ENCODE peak calls at places on chromosome X, in four cellular contexts. Y is WTC11, D is GM12878, V is K562. J is an unnamed sample.

GRCh38 chrX:1587161-1587560 is 4.2 kb upstream of the AKAP17A start:
- DNase-seq in Y (no peak), D (no peak), V (no peak), J (no peak)

GRCh38 chrX:40150503-40150902 is 52.7 kb upstream of the BCOR start:
- DNase-seq in Y (no peak), D (no peak), V (no peak), J (no peak)

GRCh38 chrX:22024577-22024976 is 7.5 kb upstream of the PHEX start:
- DNase-seq in Y (no peak), D (no peak), V (no peak), J (no peak)

GRCh38 chrX:120560405-120560841 is 339 bp downstream of the CUL4B start:
- DNase-seq in Y (peak; percentile 11), D (no peak), V (no peak), J (no peak)

GRCh38 chrX:119067023-119067739 is 5.6 kb upstream of the CT47C1 start:
- DNase-seq in Y (peak; percentile 50), D (no peak), V (peak; percentile 63), J (peak; percentile 44)

GRCh38 chrX:70196961-70197805 is 19.9 kb downstream of the DGAT2L6 start:
- DNase-seq in Y (peak; percentile 57), D (no peak), V (peak; percentile 70), J (peak; percentile 42)

GRCh38 chrX:148928803-148929202 is 428.4 kb downstream of the AFF2 start:
- DNase-seq in Y (no peak), D (no peak), V (no peak), J (no peak)

GRCh38 chrX:140050906-140051305 is 85.6 kb upstream of the CXorf66 start:
- DNase-seq in Y (no peak), D (no peak), V (no peak), J (no peak)

GRCh38 chrX:115324194-115324593 is 34.7 kb downstream of the LUZP4 start:
- DNase-seq in Y (no peak), D (no peak), V (no peak), J (no peak)

GRCh38 chrX:105260291-105261043 is 40.0 kb upstream of the TEX13A start:
- DNase-seq in Y (peak; percentile 10), D (no peak), V (no peak), J (peak; percentile 0)

GRCh38 chrX:103730746-103731508 is 20.2 kb downstream of the TMEM31 start:
- DNase-seq in Y (no peak), D (no peak), V (no peak), J (no peak)

GRCh38 chrX:2492536-2493218 is 8.1 kb downstream of the DHRSX start:
- DNase-seq in Y (peak; percentile 5), D (no peak), V (no peak), J (no peak)

GRCh38 chrX:127732709-127733108 is 319.5 kb downstream of the ACTRT1 start:
- DNase-seq in Y (no peak), D (no peak), V (no peak), J (no peak)

GRCh38 chrX:107571296-107571998 is 56.9 kb upstream of the PRPS1 start:
- DNase-seq in Y (no peak), D (no peak), V (no peak), J (no peak)

GRCh38 chrX:46330981-46331380 is 214.2 kb downstream of the ZNF674 start:
- DNase-seq in Y (no peak), D (no peak), V (no peak), J (no peak)

GRCh38 chrX:150587585-150588503 is 19.4 kb downstream of the MTM1 start:
- DNase-seq in Y (peak; percentile 30), D (no peak), V (peak; percentile 36), J (peak; percentile 33)

GRCh38 chrX:119015407-119016242 is 41.2 kb downstream of the LONRF3 start:
- DNase-seq in Y (no peak), D (peak; percentile 40), V (no peak), J (no peak)

GRCh38 chrX:906586-906985 is 276.0 kb downstream of the SHOX start:
- DNase-seq in Y (no peak), D (no peak), V (no peak), J (no peak)

GRCh38 chrX:7159132-7159861 is 11.3 kb upstream of the PUDP start:
- DNase-seq in Y (no peak), D (no peak), V (no peak), J (no peak)

GRCh38 chrX:11329016-11329415 is 35.8 kb downstream of the AMELX start:
- DNase-seq in Y (no peak), D (no peak), V (no peak), J (no peak)

GRCh38 chrX:21905209-21905735 is 35.2 kb upstream of the SMS start:
- DNase-seq in Y (no peak), D (no peak), V (no peak), J (no peak)

GRCh38 chrX:2237976-2238375 is 262.8 kb downstream of the DHRSX start:
- DNase-seq in Y (no peak), D (no peak), V (no peak), J (no peak)

GRCh38 chrX:70244881-70245280 is 10.4 kb downstream of the AWAT1 start:
- DNase-seq in Y (no peak), D (no peak), V (no peak), J (no peak)

GRCh38 chrX:153469811-153470410 is 465 bp downstream of the HAUS7 start:
- DNase-seq in Y (peak; percentile 29), D (no peak), V (peak; percentile 65), J (peak; percentile 55)

GRCh38 chrX:53036149-53036548 is 12.4 kb upstream of the GPR173 start:
- DNase-seq in Y (no peak), D (no peak), V (no peak), J (no peak)

GRCh38 chrX:48520976-48521352 is 644 bp upstream of the EBP start:
- DNase-seq in Y (no peak), D (no peak), V (peak; percentile 42), J (peak; percentile 37)

GRCh38 chrX:133670394-133670793 is 255.1 kb upstream of the GPC4 start:
- DNase-seq in Y (no peak), D (peak; percentile 1), V (peak; percentile 40), J (peak; percentile 48)

GRCh38 chrX:27735914-27736313 is 71.9 kb upstream of the MAGEB10 start:
- DNase-seq in Y (no peak), D (no peak), V (no peak), J (no peak)

GRCh38 chrX:153955451-153955732 is 10.9 kb upstream of the RENBP start:
- DNase-seq in Y (no peak), D (no peak), V (no peak), J (no peak)

GRCh38 chrX:74422576-74423288 is 1.4 kb downstream of the SLC16A2 start:
- DNase-seq in Y (peak; percentile 70), D (no peak), V (no peak), J (peak; percentile 76)

GRCh38 chrX:41308884-41309655 is 24.9 kb upstream of the DDX3X start:
- DNase-seq in Y (no peak), D (no peak), V (no peak), J (no peak)

GRCh38 chrX:21166302-21166982 is 207.8 kb upstream of the CNKSR2 start:
- DNase-seq in Y (no peak), D (no peak), V (no peak), J (no peak)

GRCh38 chrX:139720136-139720535 is 12.2 kb upstream of the MCF2 start:
- DNase-seq in Y (peak; percentile 11), D (no peak), V (no peak), J (no peak)

GRCh38 chrX:107741318-107741813 is 34.2 kb downstream of the TSC22D3 start:
- DNase-seq in Y (no peak), D (no peak), V (no peak), J (no peak)

GRCh38 chrX:152245231-152245630 is 106.9 kb upstream of the MAGEA10 start:
- DNase-seq in Y (no peak), D (no peak), V (no peak), J (no peak)

GRCh38 chrX:18956322-18957032 is 27.4 kb downstream of the PHKA2 start:
- DNase-seq in Y (no peak), D (no peak), V (no peak), J (no peak)

GRCh38 chrX:18949902-18950301 is 34.0 kb downstream of the PHKA2 start:
- DNase-seq in Y (no peak), D (no peak), V (no peak), J (no peak)

GRCh38 chrX:18955676-18956075 is 28.2 kb downstream of the PHKA2 start:
- DNase-seq in Y (no peak), D (no peak), V (no peak), J (no peak)

GRCh38 chrX:18946157-18946556 is 37.8 kb downstream of the PHKA2 start:
- DNase-seq in Y (no peak), D (no peak), V (no peak), J (no peak)

GRCh38 chrX:18951032-18951431 is 32.9 kb downstream of the PHKA2 start:
- DNase-seq in Y (peak; percentile 16), D (no peak), V (no peak), J (no peak)
- TF ChIP-seq CTCF in Y (no peak), D (no peak), V (no peak), J (no peak)

GRCh38 chrX:101462892-101463291 is 22.4 kb upstream of the ARMCX4 start:
- DNase-seq in Y (no peak), D (no peak), V (no peak), J (peak; percentile 38)
- TF ChIP-seq USF1 in Y (no peak), D (no peak), V (no peak), J (no peak)

DNA sequence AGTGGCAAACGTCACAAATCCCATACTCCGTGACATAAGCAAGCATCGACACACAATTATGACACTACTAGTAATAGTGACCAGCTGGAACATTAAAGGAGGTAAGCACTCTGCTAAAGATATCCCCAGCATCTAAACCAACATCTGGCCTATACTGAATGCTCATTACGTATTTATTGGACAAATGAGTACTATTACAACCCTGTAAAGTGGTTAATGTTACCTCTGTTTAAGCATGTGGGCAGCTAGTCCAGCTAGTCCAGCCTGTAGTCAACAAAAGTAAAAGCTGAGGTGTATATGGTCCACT is 419 bp upstream of the RPGR start:
- DNase-seq in Y (no peak), D (no peak), V (no peak), J (no peak)
- TF ChIP-seq CTCF in Y (no peak), D (no peak), V (no peak), J (no peak)

DNA sequence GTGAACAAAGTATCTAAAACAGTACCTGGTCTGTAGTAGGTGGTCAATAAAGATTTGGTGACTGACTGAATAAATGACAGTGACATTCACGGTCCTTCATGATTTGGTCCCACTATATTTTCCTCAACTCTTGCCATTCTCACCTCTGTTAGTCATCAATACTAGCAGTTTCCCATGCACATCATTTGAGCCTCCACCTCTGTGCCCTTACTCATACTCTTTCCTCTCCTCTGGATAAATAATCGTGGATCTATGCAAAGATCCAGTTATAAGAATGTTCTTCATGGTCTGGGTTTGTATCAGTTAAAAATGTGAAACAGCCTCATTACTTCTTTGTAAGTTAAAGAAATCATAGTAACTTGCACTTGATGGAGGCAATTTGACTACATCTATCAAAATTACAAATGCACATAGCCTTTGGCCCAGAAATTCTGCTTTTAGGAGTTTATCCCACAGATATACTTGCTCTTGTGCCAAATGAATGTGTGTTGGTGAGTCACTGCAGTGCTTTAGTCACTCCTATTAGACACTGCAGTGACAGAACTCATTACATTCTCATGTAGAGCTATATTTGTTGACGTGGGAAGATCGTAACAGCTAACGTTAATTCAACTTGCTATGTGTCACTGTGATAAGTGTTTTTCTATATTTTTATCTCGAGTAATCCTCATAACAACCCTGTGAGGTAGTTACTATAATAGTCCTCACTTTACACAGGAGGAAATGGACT is 121.9 kb upstream of the SMIM10 start:
- DNase-seq in Y (no peak), D (no peak), V (no peak), J (no peak)
- TF ChIP-seq USF1 in Y (no peak), D (no peak), V (no peak), J (no peak)

GRCh38 chrX:89053223-89053622 is 306.2 kb downstream of the CPXCR1 start:
- DNase-seq in Y (no peak), D (no peak), V (no peak), J (no peak)
- TF ChIP-seq CTCF in Y (no peak), D (no peak), V (no peak), J (no peak)